ENCODE peak calls at places on chromosomes 6 and 20, in eight cellular contexts. N, W, P, H, S, I, V and M are unnamed samples. For H3K36me3, the result is how much of the 10 kb centered on the place peaks cover.

GRCh38 chr20:58651548-58651822 is 402 bp downstream of the STX16 start:
- DNase-seq in N (peak), W (no peak), P (no peak), H (no peak), S (no peak), I (no peak), V (no peak), M (no peak)

GRCh38 chr6:161951139-161951538 is 677.3 kb upstream of the AGPAT4 start:
- DNase-seq in N (no peak), W (no peak), P (no peak), H (no peak), S (no peak), I (no peak), V (no peak), M (no peak)

GRCh38 chr20:45948261-45948733 is 13.8 kb downstream of the PCIF1 start:
- DNase-seq in N (no peak), W (no peak), P (no peak), H (peak), S (no peak), I (no peak), V (no peak), M (no peak)

GRCh38 chr20:59460352-59460751 is 144.0 kb upstream of the PHACTR3 start:
- DNase-seq in N (no peak), W (no peak), P (no peak), H (no peak), S (no peak), I (no peak), V (no peak), M (no peak)

GRCh38 chr6:32941412-32941784 is 570 bp upstream of the HLA-DMB start:
- DNase-seq in N (no peak), W (peak), P (peak), H (no peak), S (no peak), I (no peak), V (no peak), M (no peak)

GRCh38 chr6:71291991-71292390 is 3.4 kb downstream of the OGFRL1 start:
- DNase-seq in N (no peak), W (no peak), P (no peak), H (no peak), S (no peak), I (no peak), V (no peak), M (no peak)

GRCh38 chr20:1874534-1875168 is 20.6 kb upstream of the SIRPA start:
- DNase-seq in N (no peak), W (no peak), P (no peak), H (no peak), S (peak), I (no peak), V (no peak), M (no peak)

GRCh38 chr6:11210386-11211138 is 21.9 kb downstream of the NEDD9 start:
- DNase-seq in N (no peak), W (no peak), P (no peak), H (no peak), S (no peak), I (no peak), V (no peak), M (no peak)

GRCh38 chr6:33983109-33983475 is 162.8 kb downstream of the GRM4 start:
- DNase-seq in N (peak), W (no peak), P (no peak), H (peak), S (no peak), I (peak), V (no peak), M (no peak)

GRCh38 chr6:145051661-145052060 is 683.7 kb downstream of the EPM2A start:
- DNase-seq in N (no peak), W (no peak), P (no peak), H (no peak), S (no peak), I (no peak), V (no peak), M (no peak)

GRCh38 chr20:8534368-8534767 is 402.3 kb downstream of the PLCB1 start:
- DNase-seq in N (no peak), W (no peak), P (no peak), H (no peak), S (no peak), I (no peak), V (no peak), M (no peak)

GRCh38 chr6:119195848-119196247 is 117.4 kb upstream of the FAM184A start:
- DNase-seq in N (peak), W (no peak), P (no peak), H (no peak), S (no peak), I (no peak), V (no peak), M (no peak)

GRCh38 chr6:139336488-139336887 is 38.0 kb downstream of the CITED2 start:
- DNase-seq in N (no peak), W (no peak), P (no peak), H (peak), S (peak), I (no peak), V (peak), M (no peak)

GRCh38 chr6:38322123-38322522 is 317.6 kb downstream of the BTBD9 start:
- DNase-seq in N (no peak), W (no peak), P (no peak), H (no peak), S (peak), I (no peak), V (no peak), M (no peak)

GRCh38 chr6:158722176-158722729 is 72.4 kb downstream of the SYTL3 start:
- DNase-seq in N (no peak), W (no peak), P (no peak), H (no peak), S (no peak), I (no peak), V (no peak), M (no peak)

GRCh38 chr6:2795960-2796359 is 30.8 kb downstream of the WRNIP1 start:
- DNase-seq in N (no peak), W (no peak), P (no peak), H (no peak), S (no peak), I (no peak), V (no peak), M (no peak)

GRCh38 chr20:63635431-63636141 is 8.7 kb upstream of the GMEB2 start:
- DNase-seq in N (no peak), W (peak), P (peak), H (no peak), S (no peak), I (no peak), V (no peak), M (no peak)

GRCh38 chr6:109373333-109373732 is 8.9 kb downstream of the CD164 start:
- DNase-seq in N (no peak), W (no peak), P (no peak), H (no peak), S (no peak), I (no peak), V (no peak), M (no peak)

GRCh38 chr6:109370792-109371191 is 11.5 kb downstream of the CD164 start:
- DNase-seq in N (no peak), W (no peak), P (no peak), H (no peak), S (no peak), I (no peak), V (no peak), M (no peak)

GRCh38 chr6:109370336-109370735 is 11.9 kb downstream of the CD164 start:
- DNase-seq in N (no peak), W (no peak), P (no peak), H (no peak), S (no peak), I (no peak), V (no peak), M (no peak)

GRCh38 chr6:109373762-109374161 is 8.5 kb downstream of the CD164 start:
- DNase-seq in N (no peak), W (no peak), P (no peak), H (no peak), S (no peak), I (no peak), V (no peak), M (no peak)

GRCh38 chr6:109372070-109372585 is 10.1 kb downstream of the CD164 start:
- DNase-seq in N (no peak), W (no peak), P (no peak), H (no peak), S (peak), I (no peak), V (no peak), M (no peak)
- H3K36me3 ChIP-seq in N (half or more), W (half or more), P (under half), H (half or more), S (half or more), I (half or more), V (under half), M (half or more)

DNA sequence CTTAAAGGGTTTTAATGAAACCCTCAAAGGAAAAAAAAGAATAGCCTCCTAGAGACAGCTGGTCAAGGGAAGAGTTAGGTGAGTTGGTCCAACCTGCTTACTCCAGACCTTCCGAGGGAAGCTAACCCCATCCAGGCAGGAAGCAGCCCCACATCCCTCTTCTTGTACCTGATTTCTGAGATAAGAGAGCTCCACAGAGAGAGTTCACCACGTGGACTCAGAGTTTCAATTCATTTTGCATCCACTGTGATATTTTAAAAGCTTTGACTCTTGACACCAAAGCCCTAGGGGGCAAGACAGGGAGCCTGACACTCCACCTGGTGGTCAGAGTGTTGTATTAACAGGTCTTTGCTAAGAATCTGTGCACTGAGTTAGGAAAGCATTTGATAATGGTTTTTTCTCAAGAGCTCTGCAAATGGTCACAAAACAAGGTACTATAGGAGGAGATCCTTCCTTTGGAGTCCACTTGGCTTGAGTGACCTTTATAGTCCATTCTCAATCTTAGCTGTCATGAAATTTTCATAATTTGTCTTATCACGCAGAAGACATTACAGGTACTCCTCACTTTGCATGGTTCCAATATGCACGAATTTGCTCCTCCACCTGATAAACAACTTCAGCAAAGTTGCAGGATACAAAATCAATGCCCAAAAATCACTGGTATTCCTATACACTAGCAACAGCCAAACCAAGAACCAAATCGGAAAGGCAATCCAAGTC is 56.1 kb upstream of the RIPOR2 start:
- DNase-seq in N (peak), W (peak), P (peak), H (peak), S (no peak), I (no peak), V (no peak), M (no peak)
- H3K27ac ChIP-seq in N (no peak), W (peak), P (peak), H (no peak), S (no peak), I (no peak), V (no peak), M (no peak)

DNA sequence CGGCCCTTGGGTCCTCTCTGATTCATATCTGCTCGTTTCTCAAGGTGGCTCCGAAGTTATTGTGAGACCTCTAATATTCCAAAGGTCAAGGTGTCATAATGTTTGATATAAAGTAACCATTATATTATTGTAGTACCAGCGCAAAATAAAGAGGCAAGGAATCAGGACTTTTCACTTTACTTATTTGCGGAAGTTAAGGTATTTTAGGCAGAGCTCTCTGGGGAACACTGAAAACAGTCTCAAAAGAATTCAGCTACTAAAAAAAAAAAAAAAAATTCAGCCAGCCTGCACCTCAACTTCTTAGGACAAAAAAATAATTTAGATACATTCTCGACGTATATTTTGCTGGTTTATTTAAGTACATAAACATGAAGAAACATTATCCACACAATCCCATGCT is 2.4 kb downstream of the OSER1 start:
- DNase-seq in N (no peak), W (no peak), P (no peak), H (no peak), S (no peak), I (no peak), V (no peak), M (no peak)
- H3K4me3 ChIP-seq in N (peak), W (no peak), P (peak), H (no peak), S (no peak), I (peak), V (no peak), M (no peak)

GRCh38 chr6:12577124-12577845 is 139.3 kb upstream of the PHACTR1 start:
- DNase-seq in N (no peak), W (no peak), P (no peak), H (no peak), S (peak), I (no peak), V (no peak), M (peak)

GRCh38 chr6:12578751-12579150 is 137.8 kb upstream of the PHACTR1 start:
- DNase-seq in N (no peak), W (no peak), P (no peak), H (no peak), S (peak), I (no peak), V (no peak), M (no peak)

GRCh38 chr6:12582421-12583110 is 134.0 kb upstream of the PHACTR1 start:
- DNase-seq in N (no peak), W (no peak), P (no peak), H (no peak), S (no peak), I (no peak), V (no peak), M (no peak)

GRCh38 chr6:12578097-12578496 is 138.5 kb upstream of the PHACTR1 start:
- DNase-seq in N (no peak), W (no peak), P (no peak), H (no peak), S (no peak), I (no peak), V (no peak), M (no peak)

DNA sequence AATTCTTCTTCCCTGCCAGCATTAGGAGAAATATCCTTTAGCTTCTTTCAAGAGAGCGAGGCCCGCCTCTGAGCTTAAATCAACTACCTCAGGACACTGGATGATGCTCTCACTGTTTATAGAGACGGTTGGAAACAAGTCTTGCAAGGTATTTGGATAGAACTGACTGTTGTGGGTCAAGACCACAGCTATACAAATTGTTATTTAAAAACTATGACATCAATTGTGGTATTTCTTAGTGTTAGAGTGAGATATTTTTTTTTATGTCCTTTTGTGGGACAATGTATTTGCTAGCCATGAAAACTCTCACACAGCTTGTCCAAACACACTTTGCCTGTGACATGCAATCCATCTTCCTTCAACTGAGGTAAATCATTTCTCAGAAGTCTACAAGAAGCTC is 136.3 kb upstream of the PHACTR1 start:
- DNase-seq in N (no peak), W (no peak), P (no peak), H (no peak), S (peak), I (no peak), V (no peak), M (no peak)
- H3K36me3 ChIP-seq in N (under half), W (under half), P (under half), H (under half), S (under half), I (under half), V (under half), M (under half)

DNA sequence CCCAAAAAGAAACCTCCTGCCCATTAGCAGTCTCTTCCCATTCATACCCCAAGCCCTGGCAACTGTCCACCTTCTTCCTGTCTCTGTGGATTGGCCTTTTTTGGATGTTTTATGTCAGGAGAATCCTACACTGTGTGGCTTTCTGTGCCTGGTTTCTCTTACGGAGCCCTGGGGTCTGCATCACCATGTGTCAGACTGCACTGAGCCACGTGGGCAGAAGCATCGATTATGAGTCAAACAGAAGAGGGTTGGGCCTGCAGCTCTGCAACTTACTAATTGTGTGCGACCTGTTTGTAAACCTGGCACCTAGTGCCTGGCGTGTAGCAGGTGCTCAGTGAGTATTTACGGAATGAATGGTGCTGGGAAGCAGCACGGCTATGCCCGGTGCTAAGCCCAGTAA is 62.6 kb downstream of the IGF2R start:
- DNase-seq in N (no peak), W (no peak), P (no peak), H (no peak), S (peak), I (no peak), V (no peak), M (peak)
- H3K27ac ChIP-seq in N (peak), W (no peak), P (no peak), H (no peak), S (peak), I (no peak), V (no peak), M (peak)

GRCh38 chr6:21554286-21554685 is 39.3 kb upstream of the SOX4 start:
- DNase-seq in N (no peak), W (no peak), P (no peak), H (no peak), S (no peak), I (no peak), V (no peak), M (no peak)
- H3K4me3 ChIP-seq in N (no peak), W (no peak), P (no peak), H (no peak), S (no peak), I (no peak), V (no peak), M (no peak)

GRCh38 chr6:106800379-106800778 is 171.0 kb downstream of the QRSL1 start:
- DNase-seq in N (no peak), W (no peak), P (no peak), H (no peak), S (no peak), I (no peak), V (no peak), M (no peak)

GRCh38 chr6:106797186-106797585 is 167.8 kb downstream of the QRSL1 start:
- DNase-seq in N (no peak), W (no peak), P (no peak), H (no peak), S (no peak), I (no peak), V (no peak), M (no peak)

GRCh38 chr6:106794129-106794528 is 164.8 kb downstream of the QRSL1 start:
- DNase-seq in N (no peak), W (no peak), P (no peak), H (no peak), S (no peak), I (no peak), V (no peak), M (no peak)

GRCh38 chr6:106799008-106799952 is 169.9 kb downstream of the QRSL1 start:
- DNase-seq in N (no peak), W (no peak), P (peak), H (no peak), S (peak), I (no peak), V (no peak), M (no peak)

DNA sequence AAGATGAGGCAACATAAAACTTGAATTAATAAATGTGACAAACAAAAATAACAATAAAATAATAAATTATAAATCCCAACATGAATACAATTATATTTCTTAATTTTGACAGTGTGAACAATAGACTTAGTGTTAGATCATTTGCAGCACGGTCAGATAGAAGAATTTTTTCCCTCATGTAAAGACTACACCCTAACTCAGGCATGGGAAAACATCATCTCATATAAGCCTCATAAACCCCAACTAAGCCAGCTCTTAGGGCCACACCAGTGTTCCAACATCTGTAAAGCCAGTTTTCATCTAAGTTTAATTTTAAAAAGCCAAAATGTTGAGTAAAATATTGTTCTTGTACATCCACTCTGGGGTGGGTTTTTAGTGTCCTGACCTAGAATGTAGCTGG is 167.4 kb downstream of the QRSL1 start:
- DNase-seq in N (no peak), W (no peak), P (no peak), H (no peak), S (no peak), I (no peak), V (no peak), M (no peak)
- H3K36me3 ChIP-seq in N (under half), W (under half), P (under half), H (under half), S (under half), I (under half), V (under half), M (under half)

GRCh38 chr20:24859539-24859938 is 89.5 kb upstream of the CST7 start:
- DNase-seq in N (no peak), W (no peak), P (no peak), H (no peak), S (no peak), I (no peak), V (no peak), M (no peak)
- H3K27ac ChIP-seq in N (no peak), W (no peak), P (no peak), H (no peak), S (no peak), I (no peak), V (no peak), M (no peak)